ENCODE peak calls at places on chromosomes 4 and X, in seven cellular contexts. Y is CD8-positive, alpha-beta T cell; J is A549; G is NT2/D1; B is fibroblast of lung; M is H1; K is ascending aorta. W is an unnamed sample.

GRCh38 chr4:41939016-41939623 is 3.9 kb downstream of the TMEM33 start:
- DNase-seq in M (no peak), B (peak; percentile 39), J (no peak), K (no peak), G (no peak), Y (no peak), W (no peak)

GRCh38 chrX:115503099-115503498 is 57.9 kb upstream of the PLS3 start:
- DNase-seq in M (no peak), G (no peak), Y (no peak), J (peak; percentile 3), K (no peak), B (no peak), W (no peak)

GRCh38 chr4:54099287-54099958 is 540 bp upstream of the GSX2 start:
- DNase-seq in B (no peak), G (no peak), K (no peak), J (no peak), M (peak; percentile 72), Y (no peak), W (no peak)

GRCh38 chr4:26826721-26827120 is 33.9 kb upstream of the STIM2 start:
- DNase-seq in B (peak; percentile 14), K (peak; percentile 65), Y (no peak), G (no peak), J (peak; percentile 12), M (no peak), W (peak; percentile 88)

GRCh38 chrX:38117485-38117884 is 103.2 kb downstream of the SRPX start:
- DNase-seq in M (no peak), B (peak; percentile 17), J (no peak), K (no peak), Y (no peak), G (no peak), W (no peak)

GRCh38 chrX:44303119-44303518 is 40.4 kb downstream of the EFHC2 start:
- DNase-seq in Y (no peak), J (no peak), M (no peak), K (no peak), B (no peak), G (no peak), W (no peak)

GRCh38 chr4:35559559-35560365 is 684.6 kb downstream of the ARAP2 start:
- DNase-seq in Y (no peak), M (no peak), K (peak; percentile 58), J (no peak), G (no peak), B (no peak), W (no peak)

GRCh38 chr4:139300431-139301142 is 718 bp upstream of the NAA15 start:
- DNase-seq in K (peak; percentile 74), G (no peak), Y (no peak), B (peak; percentile 65), M (no peak), J (peak; percentile 25), W (no peak)

GRCh38 chr4:173543266-173543665 is 13.2 kb upstream of the HAND2 start:
- DNase-seq in G (no peak), B (no peak), Y (no peak), K (no peak), M (no peak), J (no peak), W (no peak)

GRCh38 chr4:188372856-188373255 is 233.6 kb downstream of the TRIML1 start:
- DNase-seq in M (no peak), G (peak; percentile 28), Y (no peak), B (peak; percentile 18), J (peak; percentile 88), K (peak; percentile 70), W (no peak)

GRCh38 chrX:1451676-1452496 is 823 bp downstream of the ASMTL start:
- DNase-seq in B (no peak), K (peak; percentile 64), G (no peak), Y (no peak), M (no peak), J (no peak), W (peak; percentile 15)

GRCh38 chr4:6523251-6523650 is 50.8 kb upstream of the PPP2R2C start:
- DNase-seq in Y (no peak), B (no peak), M (no peak), K (no peak), G (no peak), J (peak; percentile 11), W (no peak)

GRCh38 chrX:13658602-13659001 is 5.7 kb downstream of the TCEANC start:
- DNase-seq in Y (no peak), B (peak; percentile 73), J (peak; percentile 58), M (no peak), G (no peak), K (no peak), W (no peak)

GRCh38 chr4:752196-752861 is 46.7 kb downstream of the PCGF3 start:
- DNase-seq in B (no peak), Y (no peak), G (no peak), K (no peak), J (no peak), M (no peak), W (no peak)

DNA sequence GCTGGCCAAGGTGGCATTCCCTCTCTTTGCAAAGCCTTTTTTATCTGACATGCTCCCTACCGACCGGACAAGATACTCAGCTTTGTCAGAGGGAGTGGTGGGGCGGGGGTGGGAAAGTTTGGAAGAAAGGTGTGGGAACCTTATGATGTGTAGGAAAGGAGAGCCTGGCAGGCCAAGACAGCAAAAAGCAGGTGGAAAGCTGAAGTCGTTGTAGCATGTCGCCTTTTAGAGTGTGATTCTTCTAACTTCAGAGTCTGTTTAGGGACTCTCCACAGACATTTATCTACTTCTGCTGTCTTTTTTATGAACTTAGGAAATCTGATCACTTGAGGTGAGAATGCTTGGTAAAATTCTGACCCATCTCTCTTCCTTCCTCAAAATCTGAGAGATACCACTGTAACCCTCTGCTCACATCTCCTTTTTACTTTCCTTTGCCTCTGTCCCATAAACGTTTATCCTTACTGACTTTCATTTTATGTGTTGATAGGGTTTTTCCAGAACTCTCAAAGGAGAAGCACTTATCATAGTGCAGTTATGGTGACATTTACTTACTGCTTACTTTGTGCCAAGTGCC is 8.2 kb upstream of the RUFY3 start:
- DNase-seq in Y (no peak), K (no peak), G (no peak), B (no peak), J (no peak), M (no peak), W (no peak)
- H3K4me1 ChIP-seq in Y (peaks cover 27% of the 10 kb centered on the region), K (no peaks in the 10 kb centered on the region), G (no peaks in the 10 kb centered on the region), B (no peaks in the 10 kb centered on the region), J (peaks cover 34% of the 10 kb centered on the region), M (peaks cover 4% of the 10 kb centered on the region), W (no peaks in the 10 kb centered on the region)

GRCh38 chrX:8726031-8726652 is 5.8 kb downstream of the ANOS1 start:
- DNase-seq in K (no peak), J (no peak), M (no peak), B (peak; percentile 11), G (no peak), Y (no peak), W (no peak)
- H3K4me1 ChIP-seq in K (no peaks in the 10 kb centered on the region), J (peaks cover 5% of the 10 kb centered on the region), M (peaks cover 32% of the 10 kb centered on the region), B (no peaks in the 10 kb centered on the region), G (peaks cover 14% of the 10 kb centered on the region), Y (no peaks in the 10 kb centered on the region), W (no peaks in the 10 kb centered on the region)

GRCh38 chrX:40230646-40231045 is 132.9 kb upstream of the BCOR start:
- DNase-seq in K (no peak), J (no peak), G (no peak), Y (no peak), M (no peak), B (no peak), W (no peak)

GRCh38 chrX:40227111-40227510 is 129.4 kb upstream of the BCOR start:
- DNase-seq in K (no peak), B (no peak), M (no peak), Y (no peak), J (no peak), G (no peak), W (no peak)

GRCh38 chrX:40224658-40225057 is 126.9 kb upstream of the BCOR start:
- DNase-seq in M (no peak), Y (no peak), B (no peak), G (no peak), J (no peak), K (no peak), W (no peak)
- H3K4me1 ChIP-seq in M (no peaks in the 10 kb centered on the region), Y (no peaks in the 10 kb centered on the region), B (no peaks in the 10 kb centered on the region), G (no peaks in the 10 kb centered on the region), J (no peaks in the 10 kb centered on the region), K (no peaks in the 10 kb centered on the region), W (no peaks in the 10 kb centered on the region)

GRCh38 chr4:90030202-90030601 is 97.0 kb upstream of the CCSER1 start:
- DNase-seq in M (no peak), J (no peak), Y (no peak), G (no peak), B (no peak), K (no peak), W (no peak)
- H3K4me1 ChIP-seq in M (no peaks in the 10 kb centered on the region), J (no peaks in the 10 kb centered on the region), Y (no peaks in the 10 kb centered on the region), G (no peaks in the 10 kb centered on the region), B (no peaks in the 10 kb centered on the region), K (no peaks in the 10 kb centered on the region), W (peaks cover 3% of the 10 kb centered on the region)

DNA sequence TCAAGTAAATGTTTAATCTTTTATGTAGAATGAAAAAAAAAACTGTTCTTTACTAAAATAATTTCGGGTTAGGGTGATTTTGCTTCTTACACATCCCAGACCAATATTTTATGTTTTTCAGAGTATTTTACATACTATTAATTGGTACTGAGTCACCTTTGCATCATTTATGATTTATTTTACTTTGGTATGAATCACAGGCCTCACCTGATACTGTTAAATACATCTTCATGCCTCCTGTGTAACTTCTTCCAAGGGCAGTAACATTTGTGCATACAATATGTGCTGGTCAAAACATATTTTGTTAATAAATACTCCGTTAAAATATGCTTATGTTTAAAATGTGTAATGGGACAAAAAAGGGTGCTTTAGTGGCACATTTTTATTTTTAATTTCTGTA is 529.6 kb downstream of the ZNF674 start:
- DNase-seq in J (no peak), G (no peak), Y (no peak), M (no peak), K (no peak), B (no peak), W (no peak)
- H3K4me1 ChIP-seq in J (no peaks in the 10 kb centered on the region), G (no peaks in the 10 kb centered on the region), Y (no peaks in the 10 kb centered on the region), M (no peaks in the 10 kb centered on the region), K (no peaks in the 10 kb centered on the region), B (no peaks in the 10 kb centered on the region), W (no peaks in the 10 kb centered on the region)

GRCh38 chr4:88928852-88929251 is 128.1 kb downstream of the FAM13A start:
- DNase-seq in G (no peak), B (no peak), K (no peak), J (no peak), Y (no peak), M (no peak), W (no peak)

GRCh38 chr4:88933414-88933813 is 123.6 kb downstream of the FAM13A start:
- DNase-seq in B (no peak), K (no peak), M (no peak), Y (no peak), G (no peak), J (no peak), W (no peak)

DNA sequence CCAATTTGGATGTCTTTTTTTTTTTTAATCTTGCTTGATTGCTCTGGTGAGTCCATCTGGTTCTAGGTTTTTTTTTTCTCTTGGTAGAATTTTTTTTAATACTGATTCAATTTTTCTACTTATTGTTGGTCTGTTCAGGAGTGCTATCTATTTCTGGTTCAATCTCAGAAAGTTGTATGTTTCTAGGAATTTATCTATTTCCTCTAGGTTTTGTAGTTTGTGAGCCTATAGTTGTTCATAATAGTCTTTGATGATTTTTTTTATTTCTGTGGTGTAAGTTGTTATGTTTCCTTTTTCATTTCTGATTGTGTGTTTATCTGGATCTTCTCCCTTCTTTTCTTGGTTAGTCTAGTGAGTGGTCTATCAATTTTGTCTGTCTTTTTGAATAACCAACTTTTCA is 129.6 kb downstream of the FAM13A start:
- DNase-seq in G (no peak), M (no peak), B (no peak), K (no peak), J (no peak), Y (no peak), W (no peak)
- H3K4me1 ChIP-seq in G (no peaks in the 10 kb centered on the region), M (no peaks in the 10 kb centered on the region), B (no peaks in the 10 kb centered on the region), K (no peaks in the 10 kb centered on the region), J (no peaks in the 10 kb centered on the region), Y (no peaks in the 10 kb centered on the region), W (no peaks in the 10 kb centered on the region)

W was measured in Peyer's patch.